ENCODE peak calls at places on chromosomes 3 and 15, in nine cellular contexts. F, X, T, K, I, Y, U, P and D are unnamed samples.
A peak's percentile ranks its signal among the peaks of the same experiment; 100 is the strongest.

GRCh38 chr3:129592362-129593150 is 13.9 kb downstream of the PLXND1 start:
- DNase-seq in F (peak; percentile 82), X (no peak), T (no peak), K (peak; percentile 92), I (peak; percentile 62), Y (peak; percentile 67), U (peak; percentile 88), P (no peak), D (peak; percentile 67)

GRCh38 chr3:54830658-54831057 is 97.2 kb downstream of the LRTM1 start:
- DNase-seq in F (no peak), X (peak; percentile 19), T (no peak), K (no peak), I (peak; percentile 51), Y (peak; percentile 25), U (peak; percentile 84), P (peak; percentile 36), D (no peak)

GRCh38 chr3:65561617-65562016 is 477.1 kb downstream of the MAGI1 start:
- DNase-seq in F (no peak), X (no peak), T (no peak), K (no peak), I (no peak), Y (no peak), U (no peak), P (no peak), D (no peak)

GRCh38 chr3:127762077-127762786 is 60.1 kb downstream of the MGLL start:
- DNase-seq in F (peak; percentile 64), X (no peak), T (no peak), K (no peak), I (no peak), Y (no peak), U (no peak), P (no peak), D (no peak)

GRCh38 chr15:44102675-44103254 is 92.3 kb downstream of the FRMD5 start:
- DNase-seq in F (peak; percentile 80), X (no peak), T (no peak), K (peak; percentile 83), I (peak; percentile 43), Y (no peak), U (no peak), P (no peak), D (peak; percentile 62)

GRCh38 chr3:5317572-5317971 is 130.1 kb downstream of the EDEM1 start:
- DNase-seq in F (no peak), X (no peak), T (no peak), K (no peak), I (no peak), Y (no peak), U (no peak), P (no peak), D (no peak)

GRCh38 chr3:185094691-185095090 is 58.2 kb downstream of the C3orf70 start:
- DNase-seq in F (no peak), X (no peak), T (no peak), K (no peak), I (no peak), Y (no peak), U (no peak), P (no peak), D (no peak)

GRCh38 chr15:92853222-92853621 is 46.9 kb upstream of the CHD2 start:
- DNase-seq in F (no peak), X (no peak), T (no peak), K (no peak), I (no peak), Y (no peak), U (no peak), P (no peak), D (no peak)

GRCh38 chr15:89164712-89165211 is 56.6 kb downstream of the RLBP1 start:
- DNase-seq in F (peak; percentile 42), X (no peak), T (no peak), K (no peak), I (no peak), Y (no peak), U (no peak), P (no peak), D (no peak)

GRCh38 chr15:84828433-84828908 is 11.3 kb downstream of the ALPK3 start:
- DNase-seq in F (peak; percentile 60), X (no peak), T (no peak), K (peak; percentile 76), I (no peak), Y (no peak), U (peak; percentile 51), P (no peak), D (peak; percentile 52)

GRCh38 chr3:178646205-178646604 is 110.0 kb downstream of the KCNMB2 start:
- DNase-seq in F (no peak), X (no peak), T (no peak), K (no peak), I (no peak), Y (no peak), U (no peak), P (peak; percentile 38), D (no peak)

GRCh38 chr3:127667119-127667681 is 5.6 kb upstream of the ABTB1 start:
- DNase-seq in F (no peak), X (no peak), T (no peak), K (no peak), I (no peak), Y (no peak), U (no peak), P (no peak), D (no peak)

GRCh38 chr3:106184540-106185457 is 316.0 kb upstream of the CBLB start:
- DNase-seq in F (no peak), X (no peak), T (no peak), K (no peak), I (no peak), Y (no peak), U (no peak), P (no peak), D (no peak)

GRCh38 chr3:86989611-86990010 is 1.3 kb downstream of the VGLL3 start:
- DNase-seq in F (no peak), X (no peak), T (no peak), K (peak; percentile 70), I (no peak), Y (no peak), U (no peak), P (no peak), D (no peak)

GRCh38 chr3:45664558-45664957 is 24.6 kb upstream of the SACM1L start:
- DNase-seq in F (peak; percentile 69), X (no peak), T (peak; percentile 56), K (no peak), I (no peak), Y (no peak), U (no peak), P (no peak), D (peak; percentile 77)

GRCh38 chr3:51585197-51585596 is 46.7 kb downstream of the RAD54L2 start:
- DNase-seq in F (no peak), X (no peak), T (no peak), K (no peak), I (no peak), Y (no peak), U (no peak), P (peak; percentile 56), D (no peak)

GRCh38 chr3:56787258-56787777 is 14.4 kb downstream of the ARHGEF3 start:
- DNase-seq in F (no peak), X (no peak), T (no peak), K (no peak), I (no peak), Y (no peak), U (no peak), P (no peak), D (no peak)

GRCh38 chr15:81289910-81290309 is 34.0 kb downstream of the STARD5 start:
- DNase-seq in F (no peak), X (no peak), T (no peak), K (no peak), I (no peak), Y (no peak), U (no peak), P (no peak), D (no peak)
- H3K9me3 ChIP-seq in F (no peaks in the 10 kb centered on the region), X (no peaks in the 10 kb centered on the region), T (no peaks in the 10 kb centered on the region), K (no peaks in the 10 kb centered on the region), I (no peaks in the 10 kb centered on the region), Y (no peaks in the 10 kb centered on the region), U (no peaks in the 10 kb centered on the region), P (no peaks in the 10 kb centered on the region), D (no peaks in the 10 kb centered on the region)

GRCh38 chr3:123066599-123066895 is 278 bp upstream of the PDIA5 start:
- DNase-seq in F (no peak), X (no peak), T (no peak), K (no peak), I (no peak), Y (no peak), U (no peak), P (no peak), D (no peak)
- H3K9me3 ChIP-seq in F (no peaks in the 10 kb centered on the region), X (no peaks in the 10 kb centered on the region), T (no peaks in the 10 kb centered on the region), K (no peaks in the 10 kb centered on the region), I (no peaks in the 10 kb centered on the region), Y (no peaks in the 10 kb centered on the region), U (no peaks in the 10 kb centered on the region), P (no peaks in the 10 kb centered on the region), D (no peaks in the 10 kb centered on the region)

GRCh38 chr15:47212222-47213010 is 504.9 kb upstream of the SEMA6D start:
- DNase-seq in F (no peak), X (no peak), T (no peak), K (no peak), I (no peak), Y (no peak), U (no peak), P (no peak), D (no peak)
- H3K9me3 ChIP-seq in F (no peaks in the 10 kb centered on the region), X (no peaks in the 10 kb centered on the region), T (no peaks in the 10 kb centered on the region), K (no peaks in the 10 kb centered on the region), I (no peaks in the 10 kb centered on the region), Y (no peaks in the 10 kb centered on the region), U (no peaks in the 10 kb centered on the region), P (no peaks in the 10 kb centered on the region), D (no peaks in the 10 kb centered on the region)

GRCh38 chr15:95086543-95087252 is 855.3 kb downstream of the MCTP2 start:
- DNase-seq in F (no peak), X (no peak), T (no peak), K (no peak), I (no peak), Y (no peak), U (no peak), P (no peak), D (no peak)
- H3K9me3 ChIP-seq in F (no peaks in the 10 kb centered on the region), X (no peaks in the 10 kb centered on the region), T (no peaks in the 10 kb centered on the region), K (no peaks in the 10 kb centered on the region), I (no peaks in the 10 kb centered on the region), Y (no peaks in the 10 kb centered on the region), U (no peaks in the 10 kb centered on the region), P (no peaks in the 10 kb centered on the region), D (no peaks in the 10 kb centered on the region)

DNA sequence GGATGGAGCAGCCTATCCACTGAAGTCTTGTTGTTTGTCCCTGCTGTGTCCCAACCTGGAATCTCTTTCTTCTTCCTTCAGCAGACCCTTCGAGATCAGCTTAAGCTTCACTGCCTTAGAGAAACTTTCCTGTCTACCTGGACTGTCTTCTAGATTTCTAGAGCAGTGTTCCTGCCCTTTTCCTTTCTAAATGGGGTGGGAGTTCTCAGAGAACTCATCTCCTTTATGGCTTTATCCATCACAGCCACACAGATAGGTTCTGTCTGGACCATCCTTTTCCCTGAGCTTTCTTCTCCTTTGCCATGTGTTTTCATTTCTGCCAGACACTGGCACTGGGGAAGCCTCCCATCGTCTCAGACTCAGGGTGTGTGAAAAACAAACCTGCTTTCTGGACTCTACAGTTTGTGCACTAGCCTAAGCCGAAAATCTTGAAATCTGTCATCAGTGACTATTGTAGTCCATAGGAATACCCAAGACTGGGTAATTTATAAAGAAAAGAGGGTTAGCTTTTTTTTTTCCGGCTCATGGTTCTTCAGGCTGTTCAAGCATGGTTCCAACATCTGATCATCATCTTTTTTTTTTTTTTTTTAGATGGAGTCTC is 177.5 kb downstream of the PGPEP1L start:
- DNase-seq in F (no peak), X (no peak), T (no peak), K (no peak), I (no peak), Y (no peak), U (peak; percentile 12), P (no peak), D (no peak)
- H3K9me3 ChIP-seq in F (no peaks in the 10 kb centered on the region), X (peaks cover 23% of the 10 kb centered on the region), T (peaks cover 50% of the 10 kb centered on the region), K (peaks cover 21% of the 10 kb centered on the region), I (peaks cover 16% of the 10 kb centered on the region), Y (no peaks in the 10 kb centered on the region), U (peaks cover 67% of the 10 kb centered on the region), P (no peaks in the 10 kb centered on the region), D (no peaks in the 10 kb centered on the region)